ENCODE peak calls at places on chromosomes 11 and 22, in seven cellular contexts. O is brain microvascular endothelial cell; B is CD8-positive, alpha-beta T cell; A is adrenal gland; P is stomach; S is Peyer's patch; J is body of pancreas. F is an unnamed sample.

GRCh38 chr11:22780914-22781593 is 48.5 kb downstream of the SVIP start:
- DNase-seq in O (no peak), B (no peak), S (no peak), J (no peak), A (no peak), P (no peak), F (peak; percentile 28)

GRCh38 chr11:98965358-98965757 is 55.4 kb upstream of the CNTN5 start:
- DNase-seq in S (no peak), B (no peak), P (no peak), J (no peak), A (no peak), O (no peak), F (no peak)

GRCh38 chr11:122646549-122647340 is 8.8 kb upstream of the UBASH3B start:
- DNase-seq in B (no peak), A (no peak), P (no peak), O (peak; percentile 53), S (no peak), J (no peak), F (no peak)

GRCh38 chr22:46237453-46238158 is 12.5 kb downstream of the CDPF1 start:
- DNase-seq in B (no peak), J (no peak), O (no peak), S (no peak), P (no peak), A (peak; percentile 37), F (no peak)

GRCh38 chr22:48739348-48740085 is 1088.2 kb downstream of the BRD1 start:
- DNase-seq in O (no peak), A (no peak), J (no peak), S (peak; percentile 33), P (no peak), B (no peak), F (no peak)

GRCh38 chr11:94735907-94736306 is 32.2 kb upstream of the AMOTL1 start:
- DNase-seq in O (no peak), A (no peak), B (no peak), J (no peak), S (no peak), P (no peak), F (no peak)

GRCh38 chr11:77127969-77128691 is at the start of gene MYO7A:
- DNase-seq in A (peak; percentile 96), O (peak; percentile 33), B (no peak), J (peak; percentile 89), S (peak; percentile 65), P (peak; percentile 56), F (no peak)

GRCh38 chr11:107576497-107577086 is 11.1 kb upstream of the ALKBH8 start:
- DNase-seq in A (peak; percentile 79), B (peak; percentile 32), O (peak; percentile 53), J (peak; percentile 48), S (peak; percentile 76), P (peak; percentile 58), F (peak; percentile 62)

GRCh38 chr11:43685483-43685882 is 4.9 kb downstream of the HSD17B12 start:
- DNase-seq in A (no peak), S (no peak), O (no peak), P (no peak), B (no peak), J (no peak), F (no peak)

GRCh38 chr22:25419247-25420113 is 145.0 kb upstream of the GRK3 start:
- DNase-seq in B (no peak), P (no peak), J (no peak), O (peak; percentile 38), S (peak; percentile 66), A (peak; percentile 79), F (no peak)

GRCh38 chr11:72812604-72812967 is 1.6 kb upstream of the ATG16L2 start:
- DNase-seq in O (no peak), P (no peak), S (no peak), B (no peak), J (no peak), A (no peak), F (no peak)

GRCh38 chr11:114153224-114153623 is 93.7 kb downstream of the ZBTB16 start:
- DNase-seq in P (no peak), J (no peak), A (no peak), O (no peak), B (no peak), S (peak; percentile 80), F (no peak)

GRCh38 chr11:9596926-9597325 is 23.5 kb downstream of the WEE1 start:
- DNase-seq in B (no peak), O (no peak), P (no peak), S (no peak), J (no peak), A (no peak), F (no peak)

GRCh38 chr11:60771879-60772525 is 13.1 kb upstream of the MS4A10 start:
- DNase-seq in J (no peak), B (no peak), S (no peak), A (no peak), O (no peak), P (no peak), F (no peak)

GRCh38 chr11:117663826-117664225 is 133.2 kb downstream of the DSCAML1 start:
- DNase-seq in J (no peak), A (no peak), S (no peak), O (no peak), B (no peak), P (no peak), F (no peak)

GRCh38 chr11:11312738-11313137 is 40.3 kb downstream of the CSNK2A3 start:
- DNase-seq in J (no peak), B (no peak), O (no peak), A (no peak), P (no peak), S (no peak), F (no peak)
- TF ChIP-seq CTCF in J (no peak), B (no peak), O (no peak), A (no peak), P (no peak), S (no peak), F (no peak)

DNA sequence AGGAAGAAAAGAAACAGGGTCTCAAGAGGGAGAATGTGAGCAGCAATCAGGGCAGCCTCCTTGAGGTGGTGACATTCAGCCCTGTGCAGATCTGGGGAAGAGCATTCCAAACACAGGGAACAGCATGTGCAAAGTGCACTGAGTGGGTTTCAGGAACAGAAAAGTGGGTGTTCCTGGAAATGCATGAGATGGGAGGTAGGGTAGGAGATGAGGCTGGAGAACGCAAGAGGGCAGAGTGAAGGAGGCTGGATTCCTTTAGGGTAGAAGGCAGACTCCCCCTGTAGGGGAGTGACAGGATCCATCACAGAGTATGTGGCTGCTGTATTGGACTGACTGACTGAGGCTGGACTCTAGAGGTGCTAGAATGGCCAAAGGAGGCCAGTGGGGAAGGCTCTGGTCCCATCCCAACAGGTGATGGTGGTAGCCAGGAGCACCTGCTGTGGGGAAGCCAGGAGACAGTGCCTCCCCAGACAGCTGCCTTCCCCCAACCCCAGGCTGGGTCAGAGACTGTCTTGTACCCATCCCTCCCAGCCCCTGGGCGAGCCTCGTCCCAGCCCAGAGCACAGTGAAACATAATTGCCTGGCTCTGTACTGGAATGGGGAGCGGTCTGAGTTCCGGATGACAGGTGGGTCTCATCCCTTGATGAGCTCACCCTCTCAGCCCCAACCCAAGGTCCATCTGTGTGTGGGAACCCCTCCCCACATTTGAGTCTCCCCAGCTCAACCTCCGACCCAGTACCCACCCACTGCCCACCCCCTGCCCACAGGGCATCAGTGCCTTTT is 419.4 kb downstream of the MN1 start:
- DNase-seq in P (no peak), J (no peak), A (no peak), O (no peak), B (no peak), S (no peak), F (no peak)
- TF ChIP-seq CTCF in P (no peak), J (no peak), A (no peak), O (no peak), B (no peak), S (no peak), F (no peak)

GRCh38 chr11:3808846-3809623 is 675 bp downstream of the PGAP2 start:
- DNase-seq in A (no peak), S (peak; percentile 80), P (peak; percentile 49), J (peak; percentile 68), O (no peak), B (peak; percentile 29), F (peak; percentile 78)
- TF ChIP-seq CTCF in A (no peak), S (peak; percentile 24), P (no peak), J (peak; percentile 31), O (peak; percentile 65), B (peak; percentile 67), F (peak; percentile 64)

DNA sequence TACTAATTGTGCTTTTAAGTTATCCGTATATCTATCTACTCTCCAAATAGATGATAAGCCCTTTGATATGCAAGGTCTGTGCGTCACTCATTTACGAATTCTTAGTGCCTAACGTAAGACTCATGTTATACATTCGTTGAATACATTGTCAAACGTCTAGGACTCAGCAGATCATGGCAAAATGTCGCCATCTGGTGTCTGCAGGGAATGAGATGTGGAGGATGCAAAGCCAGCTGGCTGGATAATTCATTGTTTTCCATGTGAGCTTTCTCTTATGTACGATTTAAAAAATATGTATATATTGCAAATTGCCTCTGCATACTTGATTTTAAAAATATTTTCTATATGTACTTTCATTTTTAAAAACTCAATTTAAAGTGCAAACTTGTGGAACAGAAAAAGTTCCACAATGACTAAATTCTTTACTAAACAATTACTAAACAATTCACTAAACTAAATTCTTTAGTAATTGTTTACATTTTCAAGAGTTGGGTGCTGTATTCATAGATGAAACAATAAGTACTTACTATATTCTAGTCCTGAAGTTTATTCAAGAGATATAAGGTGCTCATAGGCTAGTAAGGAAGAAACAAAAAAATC is 33.8 kb downstream of the ZNF202 start:
- DNase-seq in J (peak; percentile 51), O (peak; percentile 78), A (peak; percentile 84), S (peak; percentile 84), B (peak; percentile 26), P (peak; percentile 59), F (peak; percentile 57)
- TF ChIP-seq CTCF in J (peak; percentile 66), O (peak; percentile 86), A (peak; percentile 51), S (no peak), B (peak; percentile 73), P (no peak), F (peak; percentile 81)

GRCh38 chr22:29208502-29208862 is 2.8 kb downstream of the EMID1 start:
- DNase-seq in J (no peak), O (no peak), S (no peak), A (no peak), B (no peak), P (no peak), F (no peak)
- TF ChIP-seq CTCF in J (no peak), O (peak; percentile 20), S (no peak), A (no peak), B (no peak), P (no peak), F (no peak)

F was measured in GM10248.